ENCODE peak calls at places on chromosome 3, in seven cellular contexts. H is dorsolateral prefrontal cortex, U is neural progenitor cell, T is NCI-H2171 treated with DMSO at 0.1 percent for 48 hours, J is heart right ventricle, B is heart left ventricle, D is substantia nigra. I is an unnamed sample.

GRCh38 chr3:79258479-79258878 is 509.3 kb downstream of the ROBO1 start:
- DNase-seq in H (no peak), U (no peak), T (no peak), J (no peak), B (no peak), D (no peak), I (no peak)

GRCh38 chr3:52089691-52090090 is 33.3 kb upstream of the DUSP7 start:
- DNase-seq in H (no peak), U (no peak), T (no peak), J (no peak), B (peak; percentile 3), D (no peak), I (no peak)

GRCh38 chr3:12679468-12679867 is 15.6 kb upstream of the RAF1 start:
- DNase-seq in H (no peak), U (no peak), T (no peak), J (no peak), B (peak; percentile 44), D (no peak), I (peak; percentile 73)

GRCh38 chr3:193812078-193812725 is 219.2 kb downstream of the OPA1 start:
- DNase-seq in H (no peak), U (no peak), T (no peak), J (no peak), B (no peak), D (no peak), I (no peak)

GRCh38 chr3:64684715-64685261 is 3.0 kb downstream of the ADAMTS9 start:
- DNase-seq in H (no peak), U (peak; percentile 66), T (no peak), J (peak; percentile 71), B (peak; percentile 56), D (no peak), I (no peak)

GRCh38 chr3:146131616-146132410 is 29.2 kb downstream of the PLOD2 start:
- DNase-seq in H (no peak), U (no peak), T (no peak), J (no peak), B (no peak), D (no peak), I (peak; percentile 23)

GRCh38 chr3:65128346-65128745 is 440.5 kb upstream of the ADAMTS9 start:
- DNase-seq in H (no peak), U (no peak), T (no peak), J (no peak), B (no peak), D (no peak), I (no peak)

GRCh38 chr3:106251160-106251892 is 382.5 kb upstream of the CBLB start:
- DNase-seq in H (no peak), U (no peak), T (no peak), J (no peak), B (no peak), D (no peak), I (no peak)

GRCh38 chr3:170467007-170467406 is 48.3 kb downstream of the CLDN11 start:
- DNase-seq in H (peak; percentile 18), U (no peak), T (peak; percentile 88), J (no peak), B (no peak), D (peak; percentile 15), I (no peak)

GRCh38 chr3:11118181-11118682 is 36.1 kb upstream of the HRH1 start:
- DNase-seq in H (no peak), U (no peak), T (no peak), J (no peak), B (no peak), D (no peak), I (no peak)

GRCh38 chr3:174122411-174122810 is 724.9 kb downstream of the NLGN1 start:
- DNase-seq in H (no peak), U (no peak), T (no peak), J (no peak), B (no peak), D (no peak), I (no peak)

GRCh38 chr3:51703776-51704510 is 2.9 kb upstream of the GRM2 start:
- DNase-seq in H (no peak), U (peak; percentile 32), T (no peak), J (no peak), B (peak; percentile 14), D (no peak), I (no peak)

GRCh38 chr3:183907911-183908331 is 23.2 kb upstream of the PARL start:
- DNase-seq in H (no peak), U (no peak), T (no peak), J (no peak), B (no peak), D (no peak), I (no peak)

GRCh38 chr3:61899700-61900462 is 338.5 kb downstream of the PTPRG start:
- DNase-seq in H (no peak), U (no peak), T (peak; percentile 34), J (no peak), B (no peak), D (no peak), I (no peak)

GRCh38 chr3:72606005-72606800 is 242.0 kb downstream of the SHQ1 start:
- DNase-seq in H (no peak), U (no peak), T (no peak), J (no peak), B (no peak), D (no peak), I (no peak)

GRCh38 chr3:102353148-102353547 is 81.7 kb upstream of the ZPLD1 start:
- DNase-seq in H (no peak), U (no peak), T (no peak), J (peak; percentile 5), B (peak; percentile 26), D (no peak), I (no peak)

GRCh38 chr3:101574388-101575156 is 592 bp downstream of the PCNP start:
- DNase-seq in H (no peak), U (peak; percentile 66), T (peak; percentile 86), J (peak; percentile 56), B (peak; percentile 64), D (no peak), I (peak; percentile 28)

GRCh38 chr3:39378092-39378491 is 5.1 kb upstream of the SLC25A38 start:
- DNase-seq in H (peak; percentile 23), U (peak; percentile 70), T (no peak), J (no peak), B (no peak), D (no peak), I (peak; percentile 47)

GRCh38 chr3:194527726-194528125 is 40.9 kb upstream of the ATP13A3 start:
- DNase-seq in H (no peak), U (no peak), T (no peak), J (no peak), B (no peak), D (no peak), I (no peak)

GRCh38 chr3:46334911-46335478 is 18.9 kb upstream of the CCR2 start:
- DNase-seq in H (no peak), U (no peak), T (no peak), J (no peak), B (no peak), D (no peak), I (no peak)

GRCh38 chr3:15206662-15207576 is 873 bp downstream of the CAPN7 start:
- DNase-seq in H (no peak), U (peak; percentile 42), T (no peak), J (no peak), B (peak; percentile 37), D (no peak), I (peak; percentile 19)

GRCh38 chr3:50675179-50676030 is 678 bp downstream of the DOCK3 start:
- DNase-seq in H (peak; percentile 88), U (peak; percentile 85), T (peak; percentile 33), J (peak; percentile 49), B (peak; percentile 55), D (peak; percentile 17), I (no peak)

GRCh38 chr3:45765956-45766355 is 30.4 kb downstream of the SLC6A20 start:
- DNase-seq in H (no peak), U (no peak), T (no peak), J (no peak), B (no peak), D (no peak), I (no peak)

I was measured in A549.